ENCODE peak calls at places on chromosomes 11 and 22, in six cellular contexts. One of them, this sample, is unnamed. For H3K27me3, the result is how much of the 10 kb centered on the place peaks cover.

GRCh38 chr22:48760481-48761238 is 1067.0 kb downstream of the BRD1 start:
- DNase-seq in mammary epithelial cell: no peak
- DNase-seq in MG63: no peak
- DNase-seq in spleen: no peak
- DNase-seq in tibial nerve: peak
- DNase-seq in BE2C: peak
- DNase-seq in this sample: no peak

GRCh38 chr11:95589893-95590612 is 199.5 kb downstream of the FAM76B start:
- DNase-seq in mammary epithelial cell: no peak
- DNase-seq in MG63: no peak
- DNase-seq in spleen: no peak
- DNase-seq in tibial nerve: no peak
- DNase-seq in BE2C: no peak
- DNase-seq in this sample: no peak

GRCh38 chr11:107689317-107690202 is 22.3 kb downstream of the SLN start:
- DNase-seq in mammary epithelial cell: peak
- DNase-seq in MG63: peak
- DNase-seq in spleen: no peak
- DNase-seq in tibial nerve: peak
- DNase-seq in BE2C: peak
- DNase-seq in this sample: peak

GRCh38 chr11:96361778-96362177 is 18.8 kb upstream of the MAML2 start:
- DNase-seq in mammary epithelial cell: peak
- DNase-seq in MG63: no peak
- DNase-seq in spleen: no peak
- DNase-seq in tibial nerve: no peak
- DNase-seq in BE2C: no peak
- DNase-seq in this sample: peak

GRCh38 chr22:41563051-41563711 is 2.4 kb downstream of the CSDC2 start:
- DNase-seq in mammary epithelial cell: peak
- DNase-seq in MG63: peak
- DNase-seq in spleen: no peak
- DNase-seq in tibial nerve: no peak
- DNase-seq in BE2C: peak
- DNase-seq in this sample: peak

GRCh38 chr11:28153586-28153985 is 45.4 kb downstream of the METTL15 start:
- DNase-seq in mammary epithelial cell: no peak
- DNase-seq in MG63: no peak
- DNase-seq in spleen: no peak
- DNase-seq in tibial nerve: no peak
- DNase-seq in BE2C: no peak
- DNase-seq in this sample: no peak

GRCh38 chr11:78076733-78077403 is 2.8 kb downstream of the NDUFC2 start:
- DNase-seq in mammary epithelial cell: no peak
- DNase-seq in MG63: no peak
- DNase-seq in spleen: no peak
- DNase-seq in tibial nerve: no peak
- DNase-seq in BE2C: no peak
- DNase-seq in this sample: no peak

GRCh38 chr11:128904872-128905344 is 13.8 kb downstream of the KCNJ5 start:
- DNase-seq in mammary epithelial cell: peak
- DNase-seq in MG63: no peak
- DNase-seq in spleen: peak
- DNase-seq in tibial nerve: no peak
- DNase-seq in BE2C: peak
- DNase-seq in this sample: no peak

GRCh38 chr22:37492428-37493344 is 6.5 kb upstream of the MFNG start:
- DNase-seq in mammary epithelial cell: peak
- DNase-seq in MG63: peak
- DNase-seq in spleen: no peak
- DNase-seq in tibial nerve: no peak
- DNase-seq in BE2C: peak
- DNase-seq in this sample: peak

GRCh38 chr22:35560824-35561223 is 20.2 kb downstream of the RASD2 start:
- DNase-seq in mammary epithelial cell: no peak
- DNase-seq in MG63: no peak
- DNase-seq in spleen: no peak
- DNase-seq in tibial nerve: no peak
- DNase-seq in BE2C: no peak
- DNase-seq in this sample: no peak

GRCh38 chr11:561148-562003 is 606 bp downstream of the RASSF7 start:
- DNase-seq in mammary epithelial cell: peak
- DNase-seq in MG63: peak
- DNase-seq in spleen: no peak
- DNase-seq in tibial nerve: no peak
- DNase-seq in BE2C: no peak
- DNase-seq in this sample: no peak

GRCh38 chr11:10600570-10601248 is 32.2 kb upstream of the LYVE1 start:
- DNase-seq in mammary epithelial cell: no peak
- DNase-seq in MG63: no peak
- DNase-seq in spleen: no peak
- DNase-seq in tibial nerve: no peak
- DNase-seq in BE2C: no peak
- DNase-seq in this sample: no peak

GRCh38 chr11:46391578-46392420 is at the start of gene CHRM4:
- DNase-seq in mammary epithelial cell: peak
- DNase-seq in MG63: peak
- DNase-seq in spleen: peak
- DNase-seq in tibial nerve: no peak
- DNase-seq in BE2C: peak
- DNase-seq in this sample: no peak

GRCh38 chr22:44714703-44715350 is 12.8 kb downstream of the PRR5 start:
- DNase-seq in mammary epithelial cell: no peak
- DNase-seq in MG63: no peak
- DNase-seq in spleen: peak
- DNase-seq in tibial nerve: no peak
- DNase-seq in BE2C: no peak
- DNase-seq in this sample: no peak

GRCh38 chr11:62443390-62444201 is 24.8 kb downstream of the SCGB1A1 start:
- DNase-seq in mammary epithelial cell: no peak
- DNase-seq in MG63: peak
- DNase-seq in spleen: no peak
- DNase-seq in tibial nerve: peak
- DNase-seq in BE2C: no peak
- DNase-seq in this sample: no peak

GRCh38 chr11:101848262-101848661 is 66.5 kb upstream of the CEP126 start:
- DNase-seq in mammary epithelial cell: no peak
- DNase-seq in MG63: no peak
- DNase-seq in spleen: no peak
- DNase-seq in tibial nerve: no peak
- DNase-seq in BE2C: peak
- DNase-seq in this sample: no peak

GRCh38 chr11:128399186-128399585 is 188.2 kb downstream of the ETS1 start:
- DNase-seq in mammary epithelial cell: peak
- DNase-seq in MG63: peak
- DNase-seq in spleen: no peak
- DNase-seq in tibial nerve: no peak
- DNase-seq in BE2C: no peak
- DNase-seq in this sample: peak

GRCh38 chr22:23313791-23314567 is 133.7 kb downstream of the BCR start:
- DNase-seq in mammary epithelial cell: no peak
- DNase-seq in MG63: no peak
- DNase-seq in spleen: no peak
- DNase-seq in tibial nerve: no peak
- DNase-seq in BE2C: no peak
- DNase-seq in this sample: no peak

GRCh38 chr11:123300874-123301695 is 106.0 kb upstream of the CLMP start:
- DNase-seq in mammary epithelial cell: peak
- DNase-seq in MG63: no peak
- DNase-seq in spleen: no peak
- DNase-seq in tibial nerve: no peak
- DNase-seq in BE2C: no peak
- DNase-seq in this sample: no peak

GRCh38 chr11:68043029-68043348 is 4.2 kb downstream of the TCIRG1 start:
- DNase-seq in mammary epithelial cell: no peak
- DNase-seq in MG63: no peak
- DNase-seq in spleen: no peak
- DNase-seq in tibial nerve: no peak
- DNase-seq in BE2C: no peak
- DNase-seq in this sample: no peak

GRCh38 chr22:33923660-33924246 is 3.5 kb upstream of the LARGE1 start:
- DNase-seq in mammary epithelial cell: peak
- DNase-seq in MG63: peak
- DNase-seq in spleen: no peak
- DNase-seq in tibial nerve: peak
- DNase-seq in BE2C: peak
- DNase-seq in this sample: peak

GRCh38 chr11:14350716-14351238 is 8.2 kb downstream of the RRAS2 start:
- DNase-seq in mammary epithelial cell: no peak
- DNase-seq in MG63: no peak
- DNase-seq in spleen: no peak
- DNase-seq in tibial nerve: no peak
- DNase-seq in BE2C: no peak
- DNase-seq in this sample: no peak

GRCh38 chr11:71446942-71447688 is 1.1 kb downstream of the DHCR7 start:
- DNase-seq in mammary epithelial cell: peak
- DNase-seq in MG63: no peak
- DNase-seq in spleen: no peak
- DNase-seq in tibial nerve: no peak
- DNase-seq in BE2C: no peak
- DNase-seq in this sample: peak

GRCh38 chr11:114089748-114090147 is 30.2 kb downstream of the ZBTB16 start:
- DNase-seq in mammary epithelial cell: no peak
- DNase-seq in MG63: no peak
- DNase-seq in spleen: no peak
- DNase-seq in tibial nerve: no peak
- DNase-seq in BE2C: no peak
- DNase-seq in this sample: no peak

GRCh38 chr11:88363566-88364169 is 26.1 kb upstream of the CTSC start:
- DNase-seq in mammary epithelial cell: peak
- DNase-seq in MG63: no peak
- DNase-seq in spleen: no peak
- DNase-seq in tibial nerve: no peak
- DNase-seq in BE2C: no peak
- DNase-seq in this sample: peak

GRCh38 chr22:19810381-19811141 is 44.1 kb downstream of the GNB1L start:
- DNase-seq in mammary epithelial cell: no peak
- DNase-seq in MG63: no peak
- DNase-seq in spleen: peak
- DNase-seq in tibial nerve: peak
- DNase-seq in BE2C: no peak
- DNase-seq in this sample: peak

GRCh38 chr11:112968988-112969714 is 7.9 kb downstream of the NCAM1 start:
- DNase-seq in mammary epithelial cell: no peak
- DNase-seq in MG63: no peak
- DNase-seq in spleen: no peak
- DNase-seq in tibial nerve: no peak
- DNase-seq in BE2C: no peak
- DNase-seq in this sample: peak
- H3K4me3 ChIP-seq in mammary epithelial cell: no peak
- H3K4me3 ChIP-seq in MG63: no peak
- H3K4me3 ChIP-seq in spleen: no peak
- H3K4me3 ChIP-seq in tibial nerve: no peak
- H3K4me3 ChIP-seq in BE2C: no peak
- H3K4me3 ChIP-seq in this sample: no peak

GRCh38 chr11:43575931-43576833 is 104.4 kb upstream of the HSD17B12 start:
- DNase-seq in mammary epithelial cell: no peak
- DNase-seq in MG63: no peak
- DNase-seq in spleen: no peak
- DNase-seq in tibial nerve: no peak
- DNase-seq in BE2C: no peak
- DNase-seq in this sample: no peak
- H3K27me3 ChIP-seq in mammary epithelial cell: half or more
- H3K27me3 ChIP-seq in MG63: half or more
- H3K27me3 ChIP-seq in spleen: half or more
- H3K27me3 ChIP-seq in tibial nerve: under half
- H3K27me3 ChIP-seq in BE2C: under half
- H3K27me3 ChIP-seq in this sample: half or more

GRCh38 chr22:30422481-30423295 is 2.9 kb upstream of the MTFP1 start:
- DNase-seq in mammary epithelial cell: peak
- DNase-seq in MG63: peak
- DNase-seq in spleen: no peak
- DNase-seq in tibial nerve: peak
- DNase-seq in BE2C: peak
- DNase-seq in this sample: peak
- H3K4me3 ChIP-seq in mammary epithelial cell: peak
- H3K4me3 ChIP-seq in MG63: peak
- H3K4me3 ChIP-seq in spleen: peak
- H3K4me3 ChIP-seq in tibial nerve: peak
- H3K4me3 ChIP-seq in BE2C: peak
- H3K4me3 ChIP-seq in this sample: peak

GRCh38 chr11:44314733-44315132 is 4.8 kb upstream of the ALX4 start:
- DNase-seq in mammary epithelial cell: no peak
- DNase-seq in MG63: no peak
- DNase-seq in spleen: no peak
- DNase-seq in tibial nerve: no peak
- DNase-seq in BE2C: no peak
- DNase-seq in this sample: no peak
- H3K27me3 ChIP-seq in mammary epithelial cell: under half
- H3K27me3 ChIP-seq in MG63: under half
- H3K27me3 ChIP-seq in spleen: half or more
- H3K27me3 ChIP-seq in tibial nerve: under half
- H3K27me3 ChIP-seq in BE2C: half or more
- H3K27me3 ChIP-seq in this sample: half or more

DNA sequence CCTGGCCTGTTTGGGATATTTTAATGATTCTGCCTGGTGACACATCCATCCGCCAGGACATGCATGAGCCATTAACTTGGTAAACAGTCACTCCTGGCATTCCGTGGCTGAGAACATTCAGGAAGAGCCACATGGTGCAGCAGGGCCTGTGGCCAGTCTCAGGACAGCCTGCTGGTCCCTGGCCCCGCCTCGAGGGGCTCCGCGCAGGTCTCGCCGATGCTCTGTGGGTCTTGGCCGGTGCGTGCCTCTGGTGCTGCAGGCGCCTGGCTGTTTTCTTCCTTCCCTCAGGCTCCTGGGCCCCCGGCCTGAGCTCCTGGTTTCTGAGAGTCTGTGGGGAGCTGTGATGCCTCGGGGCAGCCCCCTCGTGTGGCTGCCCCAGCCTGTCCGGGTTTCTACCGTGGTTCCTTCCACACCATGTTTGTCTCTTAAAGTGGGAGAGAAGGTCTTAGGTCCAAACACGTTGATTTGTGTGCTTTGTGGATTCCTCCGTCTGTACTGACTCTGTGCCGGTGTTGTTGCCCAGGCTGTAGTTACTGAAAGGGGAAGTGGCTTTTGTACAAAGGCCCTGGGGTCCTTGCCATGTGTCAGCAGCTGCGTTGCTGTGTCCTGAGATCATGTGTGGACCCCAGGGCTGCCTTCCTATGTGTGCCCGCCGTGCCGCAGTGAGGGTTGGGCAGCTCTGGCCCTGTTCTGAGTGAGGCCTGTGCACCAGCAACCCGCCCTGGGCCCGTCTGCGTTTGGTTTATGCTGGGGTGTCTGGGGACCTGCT is 6.5 kb downstream of the TRABD start:
- DNase-seq in mammary epithelial cell: peak
- DNase-seq in MG63: no peak
- DNase-seq in spleen: peak
- DNase-seq in tibial nerve: no peak
- DNase-seq in BE2C: no peak
- DNase-seq in this sample: no peak
- H3K4me3 ChIP-seq in mammary epithelial cell: no peak
- H3K4me3 ChIP-seq in MG63: no peak
- H3K4me3 ChIP-seq in spleen: peak
- H3K4me3 ChIP-seq in tibial nerve: no peak
- H3K4me3 ChIP-seq in BE2C: no peak
- H3K4me3 ChIP-seq in this sample: no peak

This sample was measured in brain microvascular endothelial cell.